ENCODE peak calls at places on chromosomes 13 and 19, in five cellular contexts. One of them, this sample, is unnamed.

GRCh38 chr13:29457299-29457698 is 138.2 kb downstream of the SLC7A1 start:
- DNase-seq in HepG2: no peak
- DNase-seq in SK-N-SH: no peak
- DNase-seq in K562: no peak
- DNase-seq in GM12878: no peak
- DNase-seq in this sample: peak; percentile 32

GRCh38 chr19:41617941-41618730 is 8.7 kb downstream of the CEACAM4 start:
- DNase-seq in HepG2: no peak
- DNase-seq in SK-N-SH: no peak
- DNase-seq in K562: no peak
- DNase-seq in GM12878: no peak
- DNase-seq in this sample: no peak

GRCh38 chr19:927044-927706 is 1.3 kb downstream of the ARID3A start:
- DNase-seq in HepG2: peak; percentile 85
- DNase-seq in SK-N-SH: peak; percentile 78
- DNase-seq in K562: peak; percentile 64
- DNase-seq in GM12878: no peak
- DNase-seq in this sample: no peak

GRCh38 chr19:17963936-17964691 is 2.8 kb upstream of the KCNN1 start:
- DNase-seq in HepG2: no peak
- DNase-seq in SK-N-SH: no peak
- DNase-seq in K562: no peak
- DNase-seq in GM12878: no peak
- DNase-seq in this sample: no peak

GRCh38 chr13:27481766-27482165 is 31.4 kb upstream of the MTIF3 start:
- DNase-seq in HepG2: peak; percentile 37
- DNase-seq in SK-N-SH: peak; percentile 65
- DNase-seq in K562: peak; percentile 63
- DNase-seq in GM12878: no peak
- DNase-seq in this sample: peak; percentile 37

GRCh38 chr13:67230774-67231480 is 791 bp upstream of the PCDH9 start:
- DNase-seq in HepG2: peak; percentile 9
- DNase-seq in SK-N-SH: peak; percentile 69
- DNase-seq in K562: peak; percentile 27
- DNase-seq in GM12878: no peak
- DNase-seq in this sample: no peak

GRCh38 chr19:2274937-2275535 is 6.9 kb downstream of the PEAK3 start:
- DNase-seq in HepG2: peak; percentile 73
- DNase-seq in SK-N-SH: peak; percentile 89
- DNase-seq in K562: peak; percentile 53
- DNase-seq in GM12878: no peak
- DNase-seq in this sample: no peak

GRCh38 chr19:38303517-38304351 is at the start of gene C19orf33:
- DNase-seq in HepG2: no peak
- DNase-seq in SK-N-SH: no peak
- DNase-seq in K562: no peak
- DNase-seq in GM12878: no peak
- DNase-seq in this sample: peak; percentile 84

GRCh38 chr19:39833464-39834286 is at the start of gene DYRK1B:
- DNase-seq in HepG2: no peak
- DNase-seq in SK-N-SH: peak; percentile 99
- DNase-seq in K562: peak; percentile 97
- DNase-seq in GM12878: peak; percentile 92
- DNase-seq in this sample: no peak

GRCh38 chr13:46389985-46390384 is 2.9 kb upstream of the RUBCNL start:
- DNase-seq in HepG2: peak; percentile 31
- DNase-seq in SK-N-SH: no peak
- DNase-seq in K562: no peak
- DNase-seq in GM12878: peak; percentile 79
- DNase-seq in this sample: no peak

GRCh38 chr13:105817011-105817410 is 718.5 kb downstream of the EFNB2 start:
- DNase-seq in HepG2: no peak
- DNase-seq in SK-N-SH: no peak
- DNase-seq in K562: no peak
- DNase-seq in GM12878: no peak
- DNase-seq in this sample: no peak

GRCh38 chr19:32407004-32407992 is 1.7 kb downstream of the DPY19L3 start:
- DNase-seq in HepG2: peak; percentile 16
- DNase-seq in SK-N-SH: peak; percentile 36
- DNase-seq in K562: peak; percentile 72
- DNase-seq in GM12878: no peak
- DNase-seq in this sample: no peak

GRCh38 chr13:27954406-27954851 is 14.7 kb downstream of the CDX2 start:
- DNase-seq in HepG2: no peak
- DNase-seq in SK-N-SH: peak; percentile 34
- DNase-seq in K562: no peak
- DNase-seq in GM12878: no peak
- DNase-seq in this sample: no peak

GRCh38 chr19:47377801-47378200 is 28.7 kb downstream of the DHX34 start:
- DNase-seq in HepG2: no peak
- DNase-seq in SK-N-SH: no peak
- DNase-seq in K562: no peak
- DNase-seq in GM12878: no peak
- DNase-seq in this sample: no peak

GRCh38 chr13:102814793-102815192 is 15.9 kb downstream of the BIVM start:
- DNase-seq in HepG2: no peak
- DNase-seq in SK-N-SH: no peak
- DNase-seq in K562: no peak
- DNase-seq in GM12878: no peak
- DNase-seq in this sample: no peak

GRCh38 chr13:32314968-32315254 is 252 bp downstream of the ZAR1L start:
- DNase-seq in HepG2: peak; percentile 40
- DNase-seq in SK-N-SH: peak; percentile 60
- DNase-seq in K562: peak; percentile 26
- DNase-seq in GM12878: no peak
- DNase-seq in this sample: peak; percentile 43

GRCh38 chr19:16894080-16894479 is 5.3 kb downstream of the F2RL3 start:
- DNase-seq in HepG2: no peak
- DNase-seq in SK-N-SH: no peak
- DNase-seq in K562: no peak
- DNase-seq in GM12878: no peak
- DNase-seq in this sample: no peak

GRCh38 chr13:33194820-33195692 is 90.5 kb downstream of the STARD13 start:
- DNase-seq in HepG2: peak; percentile 73
- DNase-seq in SK-N-SH: peak; percentile 36
- DNase-seq in K562: no peak
- DNase-seq in GM12878: peak; percentile 99
- DNase-seq in this sample: no peak

DNA sequence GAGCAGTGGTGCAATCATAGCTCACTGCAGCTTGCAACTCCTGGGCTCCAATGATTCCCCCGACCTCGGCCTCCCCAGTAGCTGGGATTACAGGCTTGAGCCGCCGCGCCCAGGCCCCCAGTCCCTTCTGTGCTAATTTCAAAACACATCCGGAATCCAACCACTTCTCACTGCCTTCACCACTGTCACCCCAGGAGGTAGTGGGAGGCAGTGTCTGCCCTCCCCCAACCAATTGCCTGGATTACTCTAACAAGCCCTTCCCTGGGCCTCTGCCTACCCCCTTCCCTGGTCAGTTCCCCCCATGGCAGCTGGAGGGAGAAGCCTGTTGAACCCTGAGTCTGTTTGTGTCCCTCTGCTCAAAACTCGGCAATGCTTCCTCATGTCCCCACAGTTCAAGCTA is 2.3 kb downstream of the PRAM1 start:
- DNase-seq in HepG2: no peak
- DNase-seq in SK-N-SH: no peak
- DNase-seq in K562: no peak
- DNase-seq in GM12878: no peak
- DNase-seq in this sample: no peak
- TF ChIP-seq ZBTB33 in HepG2: no peak
- TF ChIP-seq ZBTB33 in SK-N-SH: no peak
- TF ChIP-seq ZBTB33 in K562: no peak
- TF ChIP-seq ZBTB33 in GM12878: no peak
- TF ChIP-seq ZBTB33 in this sample: no peak

GRCh38 chr13:23321534-23322241 is 111.8 kb downstream of the SACS start:
- DNase-seq in HepG2: peak; percentile 11
- DNase-seq in SK-N-SH: no peak
- DNase-seq in K562: no peak
- DNase-seq in GM12878: peak; percentile 35
- DNase-seq in this sample: peak; percentile 26
- TF ChIP-seq ZBTB33 in HepG2: no peak
- TF ChIP-seq ZBTB33 in SK-N-SH: peak; percentile 44
- TF ChIP-seq ZBTB33 in K562: no peak
- TF ChIP-seq ZBTB33 in GM12878: no peak
- TF ChIP-seq ZBTB33 in this sample: no peak

GRCh38 chr13:73548444-73548843 is 489.6 kb downstream of the KLF5 start:
- DNase-seq in HepG2: no peak
- DNase-seq in SK-N-SH: no peak
- DNase-seq in K562: no peak
- DNase-seq in GM12878: no peak
- DNase-seq in this sample: no peak

GRCh38 chr13:73551736-73552135 is 492.9 kb downstream of the KLF5 start:
- DNase-seq in HepG2: no peak
- DNase-seq in SK-N-SH: no peak
- DNase-seq in K562: no peak
- DNase-seq in GM12878: no peak
- DNase-seq in this sample: no peak

GRCh38 chr13:73544175-73544574 is 485.4 kb downstream of the KLF5 start:
- DNase-seq in HepG2: no peak
- DNase-seq in SK-N-SH: no peak
- DNase-seq in K562: no peak
- DNase-seq in GM12878: no peak
- DNase-seq in this sample: no peak

GRCh38 chr13:73549717-73550116 is 490.9 kb downstream of the KLF5 start:
- DNase-seq in HepG2: no peak
- DNase-seq in SK-N-SH: no peak
- DNase-seq in K562: no peak
- DNase-seq in GM12878: no peak
- DNase-seq in this sample: no peak

GRCh38 chr13:73547239-73547638 is 488.4 kb downstream of the KLF5 start:
- DNase-seq in HepG2: no peak
- DNase-seq in SK-N-SH: no peak
- DNase-seq in K562: no peak
- DNase-seq in GM12878: no peak
- DNase-seq in this sample: no peak
- TF ChIP-seq ZBTB33 in HepG2: no peak
- TF ChIP-seq ZBTB33 in SK-N-SH: no peak
- TF ChIP-seq ZBTB33 in K562: no peak
- TF ChIP-seq ZBTB33 in GM12878: no peak
- TF ChIP-seq ZBTB33 in this sample: no peak

GRCh38 chr19:34744896-34745690 is 11.1 kb downstream of the ZNF181 start:
- DNase-seq in HepG2: peak; percentile 64
- DNase-seq in SK-N-SH: no peak
- DNase-seq in K562: no peak
- DNase-seq in GM12878: no peak
- DNase-seq in this sample: no peak
- TF ChIP-seq ZBTB33 in HepG2: no peak
- TF ChIP-seq ZBTB33 in SK-N-SH: no peak
- TF ChIP-seq ZBTB33 in K562: no peak
- TF ChIP-seq ZBTB33 in GM12878: no peak
- TF ChIP-seq ZBTB33 in this sample: no peak

GRCh38 chr13:42078113-42078769 is 29.8 kb downstream of the DGKH start:
- DNase-seq in HepG2: peak; percentile 23
- DNase-seq in SK-N-SH: peak; percentile 20
- DNase-seq in K562: no peak
- DNase-seq in GM12878: no peak
- DNase-seq in this sample: no peak

GRCh38 chr13:42071667-42072419 is 23.4 kb downstream of the DGKH start:
- DNase-seq in HepG2: no peak
- DNase-seq in SK-N-SH: no peak
- DNase-seq in K562: peak; percentile 14
- DNase-seq in GM12878: no peak
- DNase-seq in this sample: no peak

GRCh38 chr13:42076309-42076713 is 27.9 kb downstream of the DGKH start:
- DNase-seq in HepG2: no peak
- DNase-seq in SK-N-SH: no peak
- DNase-seq in K562: no peak
- DNase-seq in GM12878: no peak
- DNase-seq in this sample: no peak

GRCh38 chr13:42073683-42074082 is 25.2 kb downstream of the DGKH start:
- DNase-seq in HepG2: no peak
- DNase-seq in SK-N-SH: no peak
- DNase-seq in K562: no peak
- DNase-seq in GM12878: no peak
- DNase-seq in this sample: no peak

DNA sequence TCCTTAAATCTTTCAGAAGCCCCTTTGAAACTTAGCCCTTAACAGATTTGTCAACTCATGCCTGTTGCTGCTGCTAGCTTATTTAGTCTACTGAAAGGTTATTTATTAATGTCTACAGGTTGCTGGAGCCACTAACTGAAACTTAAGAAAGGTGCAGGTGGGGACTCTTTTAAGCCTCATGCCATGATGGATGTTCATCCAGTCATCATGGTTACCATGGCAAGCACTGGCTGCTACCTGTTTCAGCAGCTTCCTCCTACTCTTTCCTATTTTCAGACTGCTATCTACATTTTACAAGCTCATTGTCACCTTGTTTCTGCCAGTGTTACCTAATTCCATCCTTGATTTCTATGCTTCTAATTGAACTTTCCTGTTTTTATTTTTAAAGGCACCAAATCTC is 27.1 kb downstream of the DGKH start:
- DNase-seq in HepG2: no peak
- DNase-seq in SK-N-SH: no peak
- DNase-seq in K562: no peak
- DNase-seq in GM12878: no peak
- DNase-seq in this sample: no peak
- TF ChIP-seq ZBTB33 in HepG2: no peak
- TF ChIP-seq ZBTB33 in SK-N-SH: no peak
- TF ChIP-seq ZBTB33 in K562: no peak
- TF ChIP-seq ZBTB33 in GM12878: no peak
- TF ChIP-seq ZBTB33 in this sample: no peak

This sample was measured in HCT116.